ENCODE peak calls at places on chromosomes 13 and 19, in nine cellular contexts. One of them, this sample, is unnamed.

GRCh38 chr13:94454906-94455305 is 24.6 kb downstream of the DCT start:
- DNase-seq in HT1080: peak; percentile 34
- DNase-seq in NCI-H1105 treated with DMSO at 0.1 percent for 48 hours: no peak
- DNase-seq in activated CD4-positive, alpha-beta T cell treated with anti-CD3 and anti-CD28 coated beads for 1 hour: no peak
- DNase-seq in GM03348: no peak
- DNase-seq in kidney epithelial cell: no peak
- DNase-seq in LoVo: no peak
- DNase-seq in tibial artery: no peak
- DNase-seq in GM06990: no peak
- DNase-seq in this sample: no peak

GRCh38 chr19:4186087-4186993 is 3.9 kb downstream of the ANKRD24 start:
- DNase-seq in HT1080: peak; percentile 57
- DNase-seq in NCI-H1105 treated with DMSO at 0.1 percent for 48 hours: peak; percentile 26
- DNase-seq in activated CD4-positive, alpha-beta T cell treated with anti-CD3 and anti-CD28 coated beads for 1 hour: peak; percentile 53
- DNase-seq in GM03348: peak; percentile 92
- DNase-seq in kidney epithelial cell: no peak
- DNase-seq in LoVo: peak; percentile 68
- DNase-seq in tibial artery: no peak
- DNase-seq in GM06990: no peak
- DNase-seq in this sample: peak; percentile 72

GRCh38 chr13:26498524-26499208 is 58.8 kb upstream of the WASF3 start:
- DNase-seq in HT1080: peak; percentile 20
- DNase-seq in NCI-H1105 treated with DMSO at 0.1 percent for 48 hours: no peak
- DNase-seq in activated CD4-positive, alpha-beta T cell treated with anti-CD3 and anti-CD28 coated beads for 1 hour: no peak
- DNase-seq in GM03348: peak; percentile 23
- DNase-seq in kidney epithelial cell: no peak
- DNase-seq in LoVo: no peak
- DNase-seq in tibial artery: no peak
- DNase-seq in GM06990: no peak
- DNase-seq in this sample: no peak

GRCh38 chr13:111488466-111489132 is 168.2 kb downstream of the TEX29 start:
- DNase-seq in HT1080: no peak
- DNase-seq in NCI-H1105 treated with DMSO at 0.1 percent for 48 hours: no peak
- DNase-seq in activated CD4-positive, alpha-beta T cell treated with anti-CD3 and anti-CD28 coated beads for 1 hour: no peak
- DNase-seq in GM03348: no peak
- DNase-seq in kidney epithelial cell: no peak
- DNase-seq in LoVo: no peak
- DNase-seq in tibial artery: no peak
- DNase-seq in GM06990: no peak
- DNase-seq in this sample: no peak

GRCh38 chr19:38034153-38034835 is 127.3 kb downstream of the SIPA1L3 start:
- DNase-seq in HT1080: peak; percentile 83
- DNase-seq in NCI-H1105 treated with DMSO at 0.1 percent for 48 hours: peak; percentile 72
- DNase-seq in activated CD4-positive, alpha-beta T cell treated with anti-CD3 and anti-CD28 coated beads for 1 hour: no peak
- DNase-seq in GM03348: no peak
- DNase-seq in kidney epithelial cell: no peak
- DNase-seq in LoVo: no peak
- DNase-seq in tibial artery: no peak
- DNase-seq in GM06990: peak; percentile 32
- DNase-seq in this sample: no peak

GRCh38 chr13:51955281-51955771 is 55.9 kb downstream of the ATP7B start:
- DNase-seq in HT1080: peak; percentile 60
- DNase-seq in NCI-H1105 treated with DMSO at 0.1 percent for 48 hours: peak; percentile 91
- DNase-seq in activated CD4-positive, alpha-beta T cell treated with anti-CD3 and anti-CD28 coated beads for 1 hour: no peak
- DNase-seq in GM03348: no peak
- DNase-seq in kidney epithelial cell: no peak
- DNase-seq in LoVo: no peak
- DNase-seq in tibial artery: no peak
- DNase-seq in GM06990: no peak
- DNase-seq in this sample: no peak

GRCh38 chr13:106534844-106535551 is 464 bp downstream of the EFNB2 start:
- DNase-seq in HT1080: no peak
- DNase-seq in NCI-H1105 treated with DMSO at 0.1 percent for 48 hours: no peak
- DNase-seq in activated CD4-positive, alpha-beta T cell treated with anti-CD3 and anti-CD28 coated beads for 1 hour: no peak
- DNase-seq in GM03348: peak; percentile 20
- DNase-seq in kidney epithelial cell: no peak
- DNase-seq in LoVo: no peak
- DNase-seq in tibial artery: no peak
- DNase-seq in GM06990: peak; percentile 49
- DNase-seq in this sample: no peak

GRCh38 chr13:89150362-89150761 is 1479.2 kb downstream of the SLITRK5 start:
- DNase-seq in HT1080: no peak
- DNase-seq in NCI-H1105 treated with DMSO at 0.1 percent for 48 hours: no peak
- DNase-seq in activated CD4-positive, alpha-beta T cell treated with anti-CD3 and anti-CD28 coated beads for 1 hour: no peak
- DNase-seq in GM03348: no peak
- DNase-seq in kidney epithelial cell: no peak
- DNase-seq in LoVo: no peak
- DNase-seq in tibial artery: no peak
- DNase-seq in GM06990: no peak
- DNase-seq in this sample: no peak

GRCh38 chr19:4007836-4008539 is 452 bp downstream of the PIAS4 start:
- DNase-seq in HT1080: no peak
- DNase-seq in NCI-H1105 treated with DMSO at 0.1 percent for 48 hours: no peak
- DNase-seq in activated CD4-positive, alpha-beta T cell treated with anti-CD3 and anti-CD28 coated beads for 1 hour: no peak
- DNase-seq in GM03348: peak; percentile 61
- DNase-seq in kidney epithelial cell: no peak
- DNase-seq in LoVo: no peak
- DNase-seq in tibial artery: no peak
- DNase-seq in GM06990: no peak
- DNase-seq in this sample: no peak

GRCh38 chr19:8269724-8270123 is 38.4 kb downstream of the CD320 start:
- DNase-seq in HT1080: no peak
- DNase-seq in NCI-H1105 treated with DMSO at 0.1 percent for 48 hours: no peak
- DNase-seq in activated CD4-positive, alpha-beta T cell treated with anti-CD3 and anti-CD28 coated beads for 1 hour: no peak
- DNase-seq in GM03348: no peak
- DNase-seq in kidney epithelial cell: no peak
- DNase-seq in LoVo: no peak
- DNase-seq in tibial artery: no peak
- DNase-seq in GM06990: no peak
- DNase-seq in this sample: peak; percentile 32

GRCh38 chr19:54158812-54159351 is 639 bp downstream of the LENG1 start:
- DNase-seq in HT1080: no peak
- DNase-seq in NCI-H1105 treated with DMSO at 0.1 percent for 48 hours: no peak
- DNase-seq in activated CD4-positive, alpha-beta T cell treated with anti-CD3 and anti-CD28 coated beads for 1 hour: no peak
- DNase-seq in GM03348: peak; percentile 47
- DNase-seq in kidney epithelial cell: no peak
- DNase-seq in LoVo: no peak
- DNase-seq in tibial artery: no peak
- DNase-seq in GM06990: no peak
- DNase-seq in this sample: peak; percentile 32

GRCh38 chr19:48325265-48325910 is at the start of gene EMP3:
- DNase-seq in HT1080: peak; percentile 91
- DNase-seq in NCI-H1105 treated with DMSO at 0.1 percent for 48 hours: peak; percentile 26
- DNase-seq in activated CD4-positive, alpha-beta T cell treated with anti-CD3 and anti-CD28 coated beads for 1 hour: peak; percentile 78
- DNase-seq in GM03348: peak; percentile 94
- DNase-seq in kidney epithelial cell: no peak
- DNase-seq in LoVo: no peak
- DNase-seq in tibial artery: peak; percentile 95
- DNase-seq in GM06990: peak; percentile 76
- DNase-seq in this sample: no peak

GRCh38 chr19:42683917-42684513 is 56.3 kb downstream of the PSG3 start:
- DNase-seq in HT1080: peak; percentile 7
- DNase-seq in NCI-H1105 treated with DMSO at 0.1 percent for 48 hours: no peak
- DNase-seq in activated CD4-positive, alpha-beta T cell treated with anti-CD3 and anti-CD28 coated beads for 1 hour: no peak
- DNase-seq in GM03348: peak; percentile 45
- DNase-seq in kidney epithelial cell: no peak
- DNase-seq in LoVo: no peak
- DNase-seq in tibial artery: no peak
- DNase-seq in GM06990: no peak
- DNase-seq in this sample: no peak

GRCh38 chr19:33613601-33614000 is 8.2 kb upstream of the CHST8 start:
- DNase-seq in HT1080: no peak
- DNase-seq in NCI-H1105 treated with DMSO at 0.1 percent for 48 hours: no peak
- DNase-seq in activated CD4-positive, alpha-beta T cell treated with anti-CD3 and anti-CD28 coated beads for 1 hour: no peak
- DNase-seq in GM03348: no peak
- DNase-seq in kidney epithelial cell: no peak
- DNase-seq in LoVo: no peak
- DNase-seq in tibial artery: no peak
- DNase-seq in GM06990: no peak
- DNase-seq in this sample: no peak

GRCh38 chr13:33164331-33164730 is 121.2 kb downstream of the STARD13 start:
- DNase-seq in HT1080: no peak
- DNase-seq in NCI-H1105 treated with DMSO at 0.1 percent for 48 hours: no peak
- DNase-seq in activated CD4-positive, alpha-beta T cell treated with anti-CD3 and anti-CD28 coated beads for 1 hour: no peak
- DNase-seq in GM03348: no peak
- DNase-seq in kidney epithelial cell: no peak
- DNase-seq in LoVo: no peak
- DNase-seq in tibial artery: no peak
- DNase-seq in GM06990: no peak
- DNase-seq in this sample: no peak

GRCh38 chr13:30654430-30654829 is 36.7 kb downstream of the USPL1 start:
- DNase-seq in HT1080: no peak
- DNase-seq in NCI-H1105 treated with DMSO at 0.1 percent for 48 hours: no peak
- DNase-seq in activated CD4-positive, alpha-beta T cell treated with anti-CD3 and anti-CD28 coated beads for 1 hour: no peak
- DNase-seq in GM03348: no peak
- DNase-seq in kidney epithelial cell: no peak
- DNase-seq in LoVo: no peak
- DNase-seq in tibial artery: no peak
- DNase-seq in GM06990: no peak
- DNase-seq in this sample: no peak

GRCh38 chr19:459724-460511 is 915 bp downstream of the SHC2 start:
- DNase-seq in HT1080: no peak
- DNase-seq in NCI-H1105 treated with DMSO at 0.1 percent for 48 hours: peak; percentile 64
- DNase-seq in activated CD4-positive, alpha-beta T cell treated with anti-CD3 and anti-CD28 coated beads for 1 hour: no peak
- DNase-seq in GM03348: peak; percentile 71
- DNase-seq in kidney epithelial cell: no peak
- DNase-seq in LoVo: peak; percentile 52
- DNase-seq in tibial artery: peak; percentile 70
- DNase-seq in GM06990: no peak
- DNase-seq in this sample: no peak

GRCh38 chr13:74329978-74330377 is 195.8 kb upstream of the KLF12 start:
- DNase-seq in HT1080: no peak
- DNase-seq in NCI-H1105 treated with DMSO at 0.1 percent for 48 hours: no peak
- DNase-seq in activated CD4-positive, alpha-beta T cell treated with anti-CD3 and anti-CD28 coated beads for 1 hour: no peak
- DNase-seq in GM03348: no peak
- DNase-seq in kidney epithelial cell: no peak
- DNase-seq in LoVo: no peak
- DNase-seq in tibial artery: no peak
- DNase-seq in GM06990: no peak
- DNase-seq in this sample: no peak

GRCh38 chr19:51467864-51468544 is 9.8 kb upstream of the SIGLEC8 start:
- DNase-seq in HT1080: no peak
- DNase-seq in NCI-H1105 treated with DMSO at 0.1 percent for 48 hours: no peak
- DNase-seq in activated CD4-positive, alpha-beta T cell treated with anti-CD3 and anti-CD28 coated beads for 1 hour: no peak
- DNase-seq in GM03348: no peak
- DNase-seq in kidney epithelial cell: no peak
- DNase-seq in LoVo: no peak
- DNase-seq in tibial artery: no peak
- DNase-seq in GM06990: no peak
- DNase-seq in this sample: no peak

GRCh38 chr13:27960362-27961226 is 8.5 kb downstream of the CDX2 start:
- DNase-seq in HT1080: peak; percentile 27
- DNase-seq in NCI-H1105 treated with DMSO at 0.1 percent for 48 hours: no peak
- DNase-seq in activated CD4-positive, alpha-beta T cell treated with anti-CD3 and anti-CD28 coated beads for 1 hour: no peak
- DNase-seq in GM03348: no peak
- DNase-seq in kidney epithelial cell: no peak
- DNase-seq in LoVo: peak; percentile 87
- DNase-seq in tibial artery: no peak
- DNase-seq in GM06990: peak; percentile 47
- DNase-seq in this sample: peak; percentile 19

GRCh38 chr19:32448026-32448425 is 42.5 kb downstream of the DPY19L3 start:
- DNase-seq in HT1080: no peak
- DNase-seq in NCI-H1105 treated with DMSO at 0.1 percent for 48 hours: no peak
- DNase-seq in activated CD4-positive, alpha-beta T cell treated with anti-CD3 and anti-CD28 coated beads for 1 hour: no peak
- DNase-seq in GM03348: no peak
- DNase-seq in kidney epithelial cell: no peak
- DNase-seq in LoVo: no peak
- DNase-seq in tibial artery: no peak
- DNase-seq in GM06990: no peak
- DNase-seq in this sample: no peak

GRCh38 chr19:15378529-15379082 is 981 bp downstream of the AKAP8 start:
- DNase-seq in HT1080: peak; percentile 38
- DNase-seq in NCI-H1105 treated with DMSO at 0.1 percent for 48 hours: peak; percentile 10
- DNase-seq in activated CD4-positive, alpha-beta T cell treated with anti-CD3 and anti-CD28 coated beads for 1 hour: no peak
- DNase-seq in GM03348: peak; percentile 67
- DNase-seq in kidney epithelial cell: no peak
- DNase-seq in LoVo: peak; percentile 32
- DNase-seq in tibial artery: no peak
- DNase-seq in GM06990: peak; percentile 57
- DNase-seq in this sample: peak; percentile 41

GRCh38 chr13:108437496-108437895 is 168.0 kb downstream of the TNFSF13B start:
- DNase-seq in HT1080: peak; percentile 81
- DNase-seq in NCI-H1105 treated with DMSO at 0.1 percent for 48 hours: no peak
- DNase-seq in activated CD4-positive, alpha-beta T cell treated with anti-CD3 and anti-CD28 coated beads for 1 hour: no peak
- DNase-seq in GM03348: no peak
- DNase-seq in kidney epithelial cell: no peak
- DNase-seq in LoVo: no peak
- DNase-seq in tibial artery: no peak
- DNase-seq in GM06990: no peak
- DNase-seq in this sample: no peak

GRCh38 chr19:38135150-38135998 is 88.6 kb downstream of the DPF1 start:
- DNase-seq in HT1080: no peak
- DNase-seq in NCI-H1105 treated with DMSO at 0.1 percent for 48 hours: no peak
- DNase-seq in activated CD4-positive, alpha-beta T cell treated with anti-CD3 and anti-CD28 coated beads for 1 hour: no peak
- DNase-seq in GM03348: no peak
- DNase-seq in kidney epithelial cell: no peak
- DNase-seq in LoVo: no peak
- DNase-seq in tibial artery: no peak
- DNase-seq in GM06990: no peak
- DNase-seq in this sample: peak; percentile 8

This sample was measured in PC-9.